ENCODE peak calls at places on chromosomes 1 and 21, in nine cellular contexts. One of them, this sample, is unnamed.

GRCh38 chr21:33059319-33059894 is 10.5 kb upstream of the OLIG1 start:
- DNase-seq in fibroblast of mammary gland: no peak
- DNase-seq in T-helper 9 cell: no peak
- DNase-seq in Peyer's patch: no peak
- DNase-seq in HCEC 1CT: no peak
- DNase-seq in right atrium auricular region: no peak
- DNase-seq in NCI-H1694 treated with DMSO at 0.1 percent for 48 hours: peak; percentile 41
- DNase-seq in NCI-H460: no peak
- DNase-seq in activated naive CD4-positive, alpha-beta T cell treated with anti-CD3 and anti-CD28 coated beads, Interleukin-2, amount 10 ng/mL, durations not matched to agents 7 days and 5 days: no peak
- DNase-seq in this sample: no peak

GRCh38 chr1:64043328-64043727 is 160.1 kb upstream of the UBE2U start:
- DNase-seq in fibroblast of mammary gland: peak; percentile 91
- DNase-seq in T-helper 9 cell: no peak
- DNase-seq in Peyer's patch: no peak
- DNase-seq in HCEC 1CT: no peak
- DNase-seq in right atrium auricular region: no peak
- DNase-seq in NCI-H1694 treated with DMSO at 0.1 percent for 48 hours: no peak
- DNase-seq in NCI-H460: no peak
- DNase-seq in activated naive CD4-positive, alpha-beta T cell treated with anti-CD3 and anti-CD28 coated beads, Interleukin-2, amount 10 ng/mL, durations not matched to agents 7 days and 5 days: no peak
- DNase-seq in this sample: no peak

GRCh38 chr1:230248876-230249275 is 177.3 kb downstream of the PGBD5 start:
- DNase-seq in fibroblast of mammary gland: peak; percentile 34
- DNase-seq in T-helper 9 cell: no peak
- DNase-seq in Peyer's patch: no peak
- DNase-seq in HCEC 1CT: no peak
- DNase-seq in right atrium auricular region: no peak
- DNase-seq in NCI-H1694 treated with DMSO at 0.1 percent for 48 hours: no peak
- DNase-seq in NCI-H460: no peak
- DNase-seq in activated naive CD4-positive, alpha-beta T cell treated with anti-CD3 and anti-CD28 coated beads, Interleukin-2, amount 10 ng/mL, durations not matched to agents 7 days and 5 days: no peak
- DNase-seq in this sample: no peak

GRCh38 chr1:90335566-90335965 is 340.7 kb downstream of the ZNF326 start:
- DNase-seq in fibroblast of mammary gland: no peak
- DNase-seq in T-helper 9 cell: no peak
- DNase-seq in Peyer's patch: no peak
- DNase-seq in HCEC 1CT: no peak
- DNase-seq in right atrium auricular region: no peak
- DNase-seq in NCI-H1694 treated with DMSO at 0.1 percent for 48 hours: no peak
- DNase-seq in NCI-H460: no peak
- DNase-seq in activated naive CD4-positive, alpha-beta T cell treated with anti-CD3 and anti-CD28 coated beads, Interleukin-2, amount 10 ng/mL, durations not matched to agents 7 days and 5 days: no peak
- DNase-seq in this sample: peak; percentile 23

GRCh38 chr21:17925900-17926299 is 106.7 kb upstream of the C21orf91 start:
- DNase-seq in fibroblast of mammary gland: peak; percentile 47
- DNase-seq in T-helper 9 cell: no peak
- DNase-seq in Peyer's patch: no peak
- DNase-seq in HCEC 1CT: peak; percentile 12
- DNase-seq in right atrium auricular region: no peak
- DNase-seq in NCI-H1694 treated with DMSO at 0.1 percent for 48 hours: peak; percentile 19
- DNase-seq in NCI-H460: peak; percentile 5
- DNase-seq in activated naive CD4-positive, alpha-beta T cell treated with anti-CD3 and anti-CD28 coated beads, Interleukin-2, amount 10 ng/mL, durations not matched to agents 7 days and 5 days: no peak
- DNase-seq in this sample: no peak

GRCh38 chr21:36321325-36322082 is 1.5 kb downstream of the MORC3 start:
- DNase-seq in fibroblast of mammary gland: peak; percentile 26
- DNase-seq in T-helper 9 cell: no peak
- DNase-seq in Peyer's patch: peak; percentile 45
- DNase-seq in HCEC 1CT: peak; percentile 29
- DNase-seq in right atrium auricular region: peak; percentile 57
- DNase-seq in NCI-H1694 treated with DMSO at 0.1 percent for 48 hours: peak; percentile 50
- DNase-seq in NCI-H460: no peak
- DNase-seq in activated naive CD4-positive, alpha-beta T cell treated with anti-CD3 and anti-CD28 coated beads, Interleukin-2, amount 10 ng/mL, durations not matched to agents 7 days and 5 days: peak; percentile 38
- DNase-seq in this sample: no peak

GRCh38 chr1:16631248-16632043 is 18.1 kb upstream of the NBPF1 start:
- DNase-seq in fibroblast of mammary gland: no peak
- DNase-seq in T-helper 9 cell: no peak
- DNase-seq in Peyer's patch: peak; percentile 16
- DNase-seq in HCEC 1CT: no peak
- DNase-seq in right atrium auricular region: peak; percentile 63
- DNase-seq in NCI-H1694 treated with DMSO at 0.1 percent for 48 hours: no peak
- DNase-seq in NCI-H460: no peak
- DNase-seq in activated naive CD4-positive, alpha-beta T cell treated with anti-CD3 and anti-CD28 coated beads, Interleukin-2, amount 10 ng/mL, durations not matched to agents 7 days and 5 days: peak; percentile 22
- DNase-seq in this sample: no peak

GRCh38 chr1:21576031-21576797 is 67.0 kb downstream of the ALPL start:
- DNase-seq in fibroblast of mammary gland: no peak
- DNase-seq in T-helper 9 cell: no peak
- DNase-seq in Peyer's patch: no peak
- DNase-seq in HCEC 1CT: no peak
- DNase-seq in right atrium auricular region: no peak
- DNase-seq in NCI-H1694 treated with DMSO at 0.1 percent for 48 hours: no peak
- DNase-seq in NCI-H460: no peak
- DNase-seq in activated naive CD4-positive, alpha-beta T cell treated with anti-CD3 and anti-CD28 coated beads, Interleukin-2, amount 10 ng/mL, durations not matched to agents 7 days and 5 days: no peak
- DNase-seq in this sample: no peak

GRCh38 chr1:6276765-6277555 is 16.1 kb upstream of the GPR153 start:
- DNase-seq in fibroblast of mammary gland: no peak
- DNase-seq in T-helper 9 cell: no peak
- DNase-seq in Peyer's patch: no peak
- DNase-seq in HCEC 1CT: no peak
- DNase-seq in right atrium auricular region: no peak
- DNase-seq in NCI-H1694 treated with DMSO at 0.1 percent for 48 hours: no peak
- DNase-seq in NCI-H460: no peak
- DNase-seq in activated naive CD4-positive, alpha-beta T cell treated with anti-CD3 and anti-CD28 coated beads, Interleukin-2, amount 10 ng/mL, durations not matched to agents 7 days and 5 days: no peak
- DNase-seq in this sample: no peak

GRCh38 chr1:14576155-14576554 is 22.3 kb upstream of the KAZN start:
- DNase-seq in fibroblast of mammary gland: no peak
- DNase-seq in T-helper 9 cell: no peak
- DNase-seq in Peyer's patch: no peak
- DNase-seq in HCEC 1CT: no peak
- DNase-seq in right atrium auricular region: no peak
- DNase-seq in NCI-H1694 treated with DMSO at 0.1 percent for 48 hours: no peak
- DNase-seq in NCI-H460: no peak
- DNase-seq in activated naive CD4-positive, alpha-beta T cell treated with anti-CD3 and anti-CD28 coated beads, Interleukin-2, amount 10 ng/mL, durations not matched to agents 7 days and 5 days: no peak
- DNase-seq in this sample: no peak

GRCh38 chr1:160711528-160712311 is at the start of gene CD48:
- DNase-seq in fibroblast of mammary gland: no peak
- DNase-seq in T-helper 9 cell: peak; percentile 30
- DNase-seq in Peyer's patch: peak; percentile 63
- DNase-seq in HCEC 1CT: no peak
- DNase-seq in right atrium auricular region: no peak
- DNase-seq in NCI-H1694 treated with DMSO at 0.1 percent for 48 hours: no peak
- DNase-seq in NCI-H460: no peak
- DNase-seq in activated naive CD4-positive, alpha-beta T cell treated with anti-CD3 and anti-CD28 coated beads, Interleukin-2, amount 10 ng/mL, durations not matched to agents 7 days and 5 days: peak; percentile 71
- DNase-seq in this sample: no peak

GRCh38 chr21:27024316-27024715 is 57.4 kb upstream of the ADAMTS5 start:
- DNase-seq in fibroblast of mammary gland: peak; percentile 16
- DNase-seq in T-helper 9 cell: no peak
- DNase-seq in Peyer's patch: no peak
- DNase-seq in HCEC 1CT: peak; percentile 16
- DNase-seq in right atrium auricular region: no peak
- DNase-seq in NCI-H1694 treated with DMSO at 0.1 percent for 48 hours: no peak
- DNase-seq in NCI-H460: no peak
- DNase-seq in activated naive CD4-positive, alpha-beta T cell treated with anti-CD3 and anti-CD28 coated beads, Interleukin-2, amount 10 ng/mL, durations not matched to agents 7 days and 5 days: no peak
- DNase-seq in this sample: no peak

GRCh38 chr1:213704941-213705340 is 282.8 kb upstream of the PROX1 start:
- DNase-seq in fibroblast of mammary gland: no peak
- DNase-seq in T-helper 9 cell: no peak
- DNase-seq in Peyer's patch: no peak
- DNase-seq in HCEC 1CT: no peak
- DNase-seq in right atrium auricular region: no peak
- DNase-seq in NCI-H1694 treated with DMSO at 0.1 percent for 48 hours: no peak
- DNase-seq in NCI-H460: no peak
- DNase-seq in activated naive CD4-positive, alpha-beta T cell treated with anti-CD3 and anti-CD28 coated beads, Interleukin-2, amount 10 ng/mL, durations not matched to agents 7 days and 5 days: no peak
- DNase-seq in this sample: no peak

GRCh38 chr1:29602203-29602602 is 365.9 kb downstream of the PTPRU start:
- DNase-seq in fibroblast of mammary gland: no peak
- DNase-seq in T-helper 9 cell: no peak
- DNase-seq in Peyer's patch: no peak
- DNase-seq in HCEC 1CT: no peak
- DNase-seq in right atrium auricular region: peak; percentile 36
- DNase-seq in NCI-H1694 treated with DMSO at 0.1 percent for 48 hours: no peak
- DNase-seq in NCI-H460: no peak
- DNase-seq in activated naive CD4-positive, alpha-beta T cell treated with anti-CD3 and anti-CD28 coated beads, Interleukin-2, amount 10 ng/mL, durations not matched to agents 7 days and 5 days: no peak
- DNase-seq in this sample: no peak

GRCh38 chr1:193417945-193418744 is 231.7 kb upstream of the B3GALT2 start:
- DNase-seq in fibroblast of mammary gland: peak; percentile 44
- DNase-seq in T-helper 9 cell: no peak
- DNase-seq in Peyer's patch: no peak
- DNase-seq in HCEC 1CT: peak; percentile 15
- DNase-seq in right atrium auricular region: no peak
- DNase-seq in NCI-H1694 treated with DMSO at 0.1 percent for 48 hours: no peak
- DNase-seq in NCI-H460: peak; percentile 26
- DNase-seq in activated naive CD4-positive, alpha-beta T cell treated with anti-CD3 and anti-CD28 coated beads, Interleukin-2, amount 10 ng/mL, durations not matched to agents 7 days and 5 days: peak; percentile 29
- DNase-seq in this sample: no peak

GRCh38 chr1:232111616-232112015 is 485.0 kb downstream of the DISC1 start:
- DNase-seq in fibroblast of mammary gland: no peak
- DNase-seq in T-helper 9 cell: no peak
- DNase-seq in Peyer's patch: no peak
- DNase-seq in HCEC 1CT: no peak
- DNase-seq in right atrium auricular region: no peak
- DNase-seq in NCI-H1694 treated with DMSO at 0.1 percent for 48 hours: no peak
- DNase-seq in NCI-H460: no peak
- DNase-seq in activated naive CD4-positive, alpha-beta T cell treated with anti-CD3 and anti-CD28 coated beads, Interleukin-2, amount 10 ng/mL, durations not matched to agents 7 days and 5 days: no peak
- DNase-seq in this sample: no peak

GRCh38 chr21:25885880-25886279 is 151.1 kb downstream of the GABPA start:
- DNase-seq in fibroblast of mammary gland: no peak
- DNase-seq in T-helper 9 cell: no peak
- DNase-seq in Peyer's patch: no peak
- DNase-seq in HCEC 1CT: no peak
- DNase-seq in right atrium auricular region: no peak
- DNase-seq in NCI-H1694 treated with DMSO at 0.1 percent for 48 hours: no peak
- DNase-seq in NCI-H460: no peak
- DNase-seq in activated naive CD4-positive, alpha-beta T cell treated with anti-CD3 and anti-CD28 coated beads, Interleukin-2, amount 10 ng/mL, durations not matched to agents 7 days and 5 days: no peak
- DNase-seq in this sample: no peak

GRCh38 chr1:26281971-26282693 is 2.2 kb downstream of the SH3BGRL3 start:
- DNase-seq in fibroblast of mammary gland: peak; percentile 43
- DNase-seq in T-helper 9 cell: no peak
- DNase-seq in Peyer's patch: no peak
- DNase-seq in HCEC 1CT: no peak
- DNase-seq in right atrium auricular region: no peak
- DNase-seq in NCI-H1694 treated with DMSO at 0.1 percent for 48 hours: no peak
- DNase-seq in NCI-H460: no peak
- DNase-seq in activated naive CD4-positive, alpha-beta T cell treated with anti-CD3 and anti-CD28 coated beads, Interleukin-2, amount 10 ng/mL, durations not matched to agents 7 days and 5 days: no peak
- DNase-seq in this sample: no peak

GRCh38 chr1:66242646-66243547 is 291.1 kb upstream of the SGIP1 start:
- DNase-seq in fibroblast of mammary gland: peak; percentile 87
- DNase-seq in T-helper 9 cell: peak; percentile 61
- DNase-seq in Peyer's patch: peak; percentile 75
- DNase-seq in HCEC 1CT: peak; percentile 85
- DNase-seq in right atrium auricular region: peak; percentile 86
- DNase-seq in NCI-H1694 treated with DMSO at 0.1 percent for 48 hours: peak; percentile 87
- DNase-seq in NCI-H460: peak; percentile 91
- DNase-seq in activated naive CD4-positive, alpha-beta T cell treated with anti-CD3 and anti-CD28 coated beads, Interleukin-2, amount 10 ng/mL, durations not matched to agents 7 days and 5 days: peak; percentile 85
- DNase-seq in this sample: peak; percentile 86

GRCh38 chr1:184635347-184636155 is 119.1 kb downstream of the EDEM3 start:
- DNase-seq in fibroblast of mammary gland: peak; percentile 40
- DNase-seq in T-helper 9 cell: no peak
- DNase-seq in Peyer's patch: no peak
- DNase-seq in HCEC 1CT: no peak
- DNase-seq in right atrium auricular region: no peak
- DNase-seq in NCI-H1694 treated with DMSO at 0.1 percent for 48 hours: no peak
- DNase-seq in NCI-H460: no peak
- DNase-seq in activated naive CD4-positive, alpha-beta T cell treated with anti-CD3 and anti-CD28 coated beads, Interleukin-2, amount 10 ng/mL, durations not matched to agents 7 days and 5 days: no peak
- DNase-seq in this sample: no peak

GRCh38 chr21:42276526-42277154 is 38.6 kb downstream of the TFF3 start:
- DNase-seq in fibroblast of mammary gland: no peak
- DNase-seq in T-helper 9 cell: no peak
- DNase-seq in Peyer's patch: no peak
- DNase-seq in HCEC 1CT: no peak
- DNase-seq in right atrium auricular region: no peak
- DNase-seq in NCI-H1694 treated with DMSO at 0.1 percent for 48 hours: no peak
- DNase-seq in NCI-H460: no peak
- DNase-seq in activated naive CD4-positive, alpha-beta T cell treated with anti-CD3 and anti-CD28 coated beads, Interleukin-2, amount 10 ng/mL, durations not matched to agents 7 days and 5 days: no peak
- DNase-seq in this sample: no peak

GRCh38 chr1:77762072-77762476 is 2.4 kb upstream of the USP33 start:
- DNase-seq in fibroblast of mammary gland: peak; percentile 86
- DNase-seq in T-helper 9 cell: no peak
- DNase-seq in Peyer's patch: no peak
- DNase-seq in HCEC 1CT: peak; percentile 78
- DNase-seq in right atrium auricular region: no peak
- DNase-seq in NCI-H1694 treated with DMSO at 0.1 percent for 48 hours: no peak
- DNase-seq in NCI-H460: peak; percentile 51
- DNase-seq in activated naive CD4-positive, alpha-beta T cell treated with anti-CD3 and anti-CD28 coated beads, Interleukin-2, amount 10 ng/mL, durations not matched to agents 7 days and 5 days: no peak
- DNase-seq in this sample: no peak

GRCh38 chr21:14926186-14926585 is 138.6 kb downstream of the NRIP1 start:
- DNase-seq in fibroblast of mammary gland: peak; percentile 2
- DNase-seq in T-helper 9 cell: no peak
- DNase-seq in Peyer's patch: no peak
- DNase-seq in HCEC 1CT: no peak
- DNase-seq in right atrium auricular region: no peak
- DNase-seq in NCI-H1694 treated with DMSO at 0.1 percent for 48 hours: no peak
- DNase-seq in NCI-H460: no peak
- DNase-seq in activated naive CD4-positive, alpha-beta T cell treated with anti-CD3 and anti-CD28 coated beads, Interleukin-2, amount 10 ng/mL, durations not matched to agents 7 days and 5 days: no peak
- DNase-seq in this sample: no peak

GRCh38 chr1:24102966-24103365 is 9.0 kb downstream of the MYOM3 start:
- DNase-seq in fibroblast of mammary gland: no peak
- DNase-seq in T-helper 9 cell: no peak
- DNase-seq in Peyer's patch: no peak
- DNase-seq in HCEC 1CT: no peak
- DNase-seq in right atrium auricular region: no peak
- DNase-seq in NCI-H1694 treated with DMSO at 0.1 percent for 48 hours: no peak
- DNase-seq in NCI-H460: no peak
- DNase-seq in activated naive CD4-positive, alpha-beta T cell treated with anti-CD3 and anti-CD28 coated beads, Interleukin-2, amount 10 ng/mL, durations not matched to agents 7 days and 5 days: no peak
- DNase-seq in this sample: no peak

GRCh38 chr1:229828461-229828860 is 202.4 kb downstream of the URB2 start:
- DNase-seq in fibroblast of mammary gland: no peak
- DNase-seq in T-helper 9 cell: no peak
- DNase-seq in Peyer's patch: no peak
- DNase-seq in HCEC 1CT: no peak
- DNase-seq in right atrium auricular region: no peak
- DNase-seq in NCI-H1694 treated with DMSO at 0.1 percent for 48 hours: no peak
- DNase-seq in NCI-H460: no peak
- DNase-seq in activated naive CD4-positive, alpha-beta T cell treated with anti-CD3 and anti-CD28 coated beads, Interleukin-2, amount 10 ng/mL, durations not matched to agents 7 days and 5 days: no peak
- DNase-seq in this sample: no peak

GRCh38 chr1:67716800-67717199 is 31.8 kb downstream of the GADD45A start:
- DNase-seq in fibroblast of mammary gland: peak; percentile 69
- DNase-seq in T-helper 9 cell: no peak
- DNase-seq in Peyer's patch: no peak
- DNase-seq in HCEC 1CT: no peak
- DNase-seq in right atrium auricular region: no peak
- DNase-seq in NCI-H1694 treated with DMSO at 0.1 percent for 48 hours: no peak
- DNase-seq in NCI-H460: peak; percentile 71
- DNase-seq in activated naive CD4-positive, alpha-beta T cell treated with anti-CD3 and anti-CD28 coated beads, Interleukin-2, amount 10 ng/mL, durations not matched to agents 7 days and 5 days: no peak
- DNase-seq in this sample: no peak

GRCh38 chr1:47262787-47263413 is 30.9 kb upstream of the TAL1 start:
- DNase-seq in fibroblast of mammary gland: peak; percentile 54
- DNase-seq in T-helper 9 cell: peak; percentile 2
- DNase-seq in Peyer's patch: no peak
- DNase-seq in HCEC 1CT: peak; percentile 24
- DNase-seq in right atrium auricular region: no peak
- DNase-seq in NCI-H1694 treated with DMSO at 0.1 percent for 48 hours: peak; percentile 37
- DNase-seq in NCI-H460: peak; percentile 29
- DNase-seq in activated naive CD4-positive, alpha-beta T cell treated with anti-CD3 and anti-CD28 coated beads, Interleukin-2, amount 10 ng/mL, durations not matched to agents 7 days and 5 days: peak; percentile 66
- DNase-seq in this sample: peak; percentile 16

GRCh38 chr1:118101445-118101844 is 83.6 kb downstream of the SPAG17 start:
- DNase-seq in fibroblast of mammary gland: peak; percentile 81
- DNase-seq in T-helper 9 cell: no peak
- DNase-seq in Peyer's patch: no peak
- DNase-seq in HCEC 1CT: no peak
- DNase-seq in right atrium auricular region: no peak
- DNase-seq in NCI-H1694 treated with DMSO at 0.1 percent for 48 hours: no peak
- DNase-seq in NCI-H460: no peak
- DNase-seq in activated naive CD4-positive, alpha-beta T cell treated with anti-CD3 and anti-CD28 coated beads, Interleukin-2, amount 10 ng/mL, durations not matched to agents 7 days and 5 days: no peak
- DNase-seq in this sample: no peak